ENCODE peak calls at places on chromosomes 5 and 9, in six cellular contexts. O is thyroid gland, N is A549, Q is stomach, B is sigmoid colon, A is upper lobe of left lung. S is an unnamed sample.

GRCh38 chr9:72932669-72933068 is 20.2 kb downstream of the ALDH1A1 start:
- DNase-seq in N (no peak), B (no peak), Q (no peak), O (no peak), A (no peak), S (no peak)

GRCh38 chr5:56290378-56291057 is 57.4 kb upstream of the ANKRD55 start:
- DNase-seq in A (no peak), B (no peak), O (no peak), N (no peak), Q (no peak), S (no peak)

GRCh38 chr5:72178910-72179815 is 71.9 kb downstream of the MAP1B start:
- DNase-seq in N (peak; percentile 52), B (peak; percentile 86), Q (no peak), A (peak; percentile 80), O (peak; percentile 14), S (no peak)

GRCh38 chr5:109769597-109770291 is 80.0 kb downstream of the MAN2A1 start:
- DNase-seq in A (no peak), Q (no peak), B (no peak), O (no peak), N (peak; percentile 25), S (no peak)

GRCh38 chr5:136162001-136162400 is 29.4 kb downstream of the SMAD5 start:
- DNase-seq in O (peak; percentile 16), Q (no peak), B (no peak), A (no peak), N (no peak), S (no peak)

GRCh38 chr9:806285-807156 is 35.0 kb upstream of the DMRT1 start:
- DNase-seq in B (no peak), N (peak; percentile 50), A (no peak), Q (no peak), O (no peak), S (no peak)

GRCh38 chr5:172370648-172371248 is 83.6 kb downstream of the SH3PXD2B start:
- DNase-seq in A (no peak), Q (peak; percentile 37), N (peak; percentile 69), O (no peak), B (no peak), S (no peak)

GRCh38 chr9:106799146-106799545 is 63.8 kb upstream of the ZNF462 start:
- DNase-seq in Q (no peak), B (no peak), A (no peak), O (no peak), N (peak; percentile 3), S (no peak)

GRCh38 chr5:72848474-72849428 is 32.3 kb downstream of the TNPO1 start:
- DNase-seq in N (peak; percentile 40), Q (peak; percentile 48), B (peak; percentile 71), A (peak; percentile 91), O (peak; percentile 64), S (no peak)

GRCh38 chr5:169717298-169717697 is 80.2 kb downstream of the DOCK2 start:
- DNase-seq in Q (no peak), N (no peak), O (no peak), A (no peak), B (no peak), S (no peak)

GRCh38 chr5:181189962-181190710 is 14.9 kb downstream of the TRIM7 start:
- DNase-seq in O (peak; percentile 54), B (peak; percentile 75), A (peak; percentile 81), Q (peak; percentile 33), N (no peak), S (no peak)

GRCh38 chr5:51345106-51345505 is 38.1 kb upstream of the ISL1 start:
- DNase-seq in Q (no peak), O (no peak), B (no peak), N (no peak), A (no peak), S (no peak)

DNA sequence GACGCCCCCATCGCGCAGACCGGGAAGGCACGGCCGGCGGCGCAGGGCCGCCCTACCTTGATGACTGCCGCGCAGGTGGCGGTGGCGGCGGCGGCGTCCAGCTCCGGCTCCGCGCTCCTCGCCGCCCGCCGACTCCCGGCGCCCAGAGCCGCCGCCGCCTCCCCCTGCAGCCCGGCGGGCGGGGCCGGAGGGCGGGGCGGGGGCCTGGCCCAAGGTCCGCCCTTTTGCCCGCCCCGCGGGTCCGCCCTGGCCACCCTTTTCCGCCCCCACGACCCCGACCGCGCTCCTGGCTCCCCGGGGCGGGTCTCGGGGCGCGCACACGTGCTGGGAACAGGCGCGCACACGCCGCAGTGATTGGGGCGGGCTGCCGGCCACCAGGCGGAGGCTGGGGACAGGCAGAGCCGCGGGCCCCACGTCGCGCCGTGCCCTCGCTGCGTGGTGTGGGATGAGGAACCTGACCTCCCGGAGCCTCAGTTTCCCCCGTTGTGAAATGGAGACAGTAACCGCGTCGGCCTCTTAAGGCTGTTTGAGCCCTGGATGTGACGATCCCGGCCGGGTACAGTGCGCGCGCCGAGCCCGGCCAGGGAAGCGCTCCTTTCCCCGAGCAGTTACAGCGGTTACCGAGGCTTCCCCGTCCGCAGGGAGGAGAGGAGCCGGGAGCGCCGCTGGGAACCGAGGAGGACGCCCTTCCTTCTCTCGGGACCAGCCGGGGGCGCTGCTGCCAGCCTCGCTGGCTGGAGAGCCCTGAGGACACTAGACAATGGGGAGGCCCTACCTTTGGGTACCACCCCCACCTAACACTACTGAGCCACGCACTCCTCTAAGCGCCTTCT is at the start of gene CORO2A:
- DNase-seq in A (peak; percentile 96), O (peak; percentile 81), N (peak; percentile 71), Q (peak; percentile 88), B (peak; percentile 75), S (no peak)
- TF ChIP-seq POLR2A in A (no peak), O (peak; percentile 69), N (peak; percentile 51), Q (no peak), B (no peak), S (no peak)

DNA sequence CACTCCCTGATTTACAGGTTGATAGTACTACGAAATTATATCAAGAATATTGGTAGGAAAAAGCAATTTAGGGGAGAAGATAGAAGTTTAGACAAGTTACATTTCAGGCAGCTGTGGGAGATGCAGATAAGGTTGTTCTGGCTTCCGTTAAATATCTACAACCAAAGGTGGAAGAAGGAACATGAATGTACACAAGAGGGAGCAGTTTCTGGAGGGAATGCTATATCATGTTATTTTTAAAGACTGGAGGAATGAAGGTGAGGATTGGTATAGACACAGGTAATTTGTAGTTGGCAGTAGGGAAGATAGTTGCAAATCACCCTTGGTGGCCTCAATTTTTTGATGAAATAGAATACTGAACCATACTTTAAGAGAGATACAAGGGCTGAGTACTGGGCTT is 187.3 kb upstream of the NMUR2 start:
- DNase-seq in A (no peak), O (no peak), N (peak; percentile 1), B (no peak), Q (no peak), S (no peak)
- TF ChIP-seq CTCF in A (no peak), O (no peak), N (no peak), B (no peak), Q (no peak), S (no peak)

GRCh38 chr9:99406939-99407338 is 184.9 kb downstream of the SEC61B start:
- DNase-seq in B (no peak), A (no peak), O (no peak), Q (no peak), N (no peak), S (no peak)
- TF ChIP-seq POLR2A in B (no peak), A (no peak), O (no peak), Q (no peak), N (no peak), S (no peak)

GRCh38 chr5:14838396-14839319 is 32.9 kb downstream of the ANKH start:
- DNase-seq in B (no peak), Q (no peak), O (no peak), N (no peak), A (peak; percentile 67), S (no peak)
- TF ChIP-seq CTCF in B (no peak), Q (no peak), O (no peak), N (no peak), A (no peak), S (no peak)

GRCh38 chr5:10262121-10262774 is 12.2 kb downstream of the CCT5 start:
- DNase-seq in Q (no peak), O (no peak), N (no peak), A (no peak), B (no peak), S (no peak)

GRCh38 chr5:10262995-10263394 is 12.9 kb downstream of the CCT5 start:
- DNase-seq in B (no peak), Q (no peak), N (no peak), O (peak; percentile 67), A (no peak), S (no peak)

GRCh38 chr5:10261065-10261464 is 11.0 kb downstream of the CCT5 start:
- DNase-seq in B (no peak), A (no peak), N (no peak), Q (no peak), O (no peak), S (no peak)

GRCh38 chr5:10257870-10258269 is 7.8 kb downstream of the CCT5 start:
- DNase-seq in B (no peak), A (no peak), N (no peak), Q (no peak), O (no peak), S (no peak)

DNA sequence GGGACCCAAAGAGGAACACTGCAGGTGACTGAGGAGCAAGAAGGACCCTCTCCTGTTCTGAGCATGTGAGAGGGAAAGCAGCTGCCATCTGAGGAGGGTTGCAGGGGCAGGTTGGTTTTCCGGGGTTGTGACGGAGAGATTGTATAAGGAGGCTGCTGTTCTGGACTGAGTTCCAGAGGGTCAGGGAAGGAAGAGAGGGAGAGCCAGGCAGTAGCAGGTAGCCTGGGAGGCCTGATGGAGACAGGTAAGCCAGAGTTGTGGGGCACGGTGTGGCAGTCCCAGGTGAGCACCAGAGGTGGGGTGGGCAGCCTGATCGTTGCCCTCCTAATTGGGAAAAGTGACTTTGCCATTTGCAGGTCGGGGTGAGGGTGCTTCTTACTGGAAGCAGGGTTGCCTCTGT is 9.8 kb downstream of the CCT5 start:
- DNase-seq in N (no peak), A (no peak), O (peak; percentile 16), B (no peak), Q (no peak), S (no peak)
- TF ChIP-seq POLR2A in N (no peak), A (no peak), O (no peak), B (no peak), Q (no peak), S (no peak)

GRCh38 chr5:144307726-144308125 is 137.1 kb downstream of the KCTD16 start:
- DNase-seq in N (no peak), A (no peak), O (no peak), Q (no peak), B (no peak), S (no peak)

GRCh38 chr5:144309265-144309664 is 138.6 kb downstream of the KCTD16 start:
- DNase-seq in N (no peak), B (no peak), O (no peak), A (no peak), Q (no peak), S (no peak)

GRCh38 chr5:144308211-144308610 is 137.5 kb downstream of the KCTD16 start:
- DNase-seq in N (no peak), Q (no peak), O (no peak), B (no peak), A (no peak), S (no peak)

GRCh38 chr5:144304683-144305082 is 134.0 kb downstream of the KCTD16 start:
- DNase-seq in O (no peak), N (no peak), B (no peak), Q (no peak), A (no peak), S (no peak)
- TF ChIP-seq CTCF in O (no peak), N (no peak), B (no peak), Q (no peak), A (no peak), S (no peak)